ENCODE peak calls at places on chromosomes 11 and 22, in five cellular contexts. One of them, this sample, is unnamed.

GRCh38 chr11:125062931-125063428 is at the start of gene SLC37A2:
- DNase-seq in CD4-positive, alpha-beta T cell: no peak
- DNase-seq in lung: peak
- DNase-seq in testis: peak
- DNase-seq in substantia nigra: peak
- DNase-seq in this sample: no peak

GRCh38 chr22:19816372-19817119 is 38.1 kb downstream of the GNB1L start:
- DNase-seq in CD4-positive, alpha-beta T cell: no peak
- DNase-seq in lung: no peak
- DNase-seq in testis: peak
- DNase-seq in substantia nigra: no peak
- DNase-seq in this sample: no peak

GRCh38 chr11:119520400-119520799 is 97.4 kb upstream of the THY1 start:
- DNase-seq in CD4-positive, alpha-beta T cell: no peak
- DNase-seq in lung: no peak
- DNase-seq in testis: no peak
- DNase-seq in substantia nigra: no peak
- DNase-seq in this sample: no peak

GRCh38 chr11:78460468-78460867 is 42.8 kb upstream of the GAB2 start:
- DNase-seq in CD4-positive, alpha-beta T cell: no peak
- DNase-seq in lung: no peak
- DNase-seq in testis: no peak
- DNase-seq in substantia nigra: no peak
- DNase-seq in this sample: no peak

GRCh38 chr11:14908214-14908880 is 16.3 kb upstream of the CYP2R1 start:
- DNase-seq in CD4-positive, alpha-beta T cell: no peak
- DNase-seq in lung: no peak
- DNase-seq in testis: peak
- DNase-seq in substantia nigra: peak
- DNase-seq in this sample: no peak

GRCh38 chr22:46378499-46379300 is 43.2 kb downstream of the TRMU start:
- DNase-seq in CD4-positive, alpha-beta T cell: no peak
- DNase-seq in lung: no peak
- DNase-seq in testis: no peak
- DNase-seq in substantia nigra: no peak
- DNase-seq in this sample: no peak

GRCh38 chr11:3030289-3031070 is 26.7 kb downstream of the CARS1 start:
- DNase-seq in CD4-positive, alpha-beta T cell: no peak
- DNase-seq in lung: no peak
- DNase-seq in testis: no peak
- DNase-seq in substantia nigra: no peak
- DNase-seq in this sample: no peak

GRCh38 chr11:69267395-69267805 is 26.6 kb upstream of the MYEOV start:
- DNase-seq in CD4-positive, alpha-beta T cell: no peak
- DNase-seq in lung: no peak
- DNase-seq in testis: no peak
- DNase-seq in substantia nigra: no peak
- DNase-seq in this sample: no peak

GRCh38 chr11:86931059-86931964 is 23.9 kb downstream of the FZD4 start:
- DNase-seq in CD4-positive, alpha-beta T cell: no peak
- DNase-seq in lung: no peak
- DNase-seq in testis: no peak
- DNase-seq in substantia nigra: no peak
- DNase-seq in this sample: no peak

GRCh38 chr11:86934933-86935579 is 20.1 kb downstream of the FZD4 start:
- DNase-seq in CD4-positive, alpha-beta T cell: no peak
- DNase-seq in lung: no peak
- DNase-seq in testis: no peak
- DNase-seq in substantia nigra: no peak
- DNase-seq in this sample: no peak

GRCh38 chr11:86934263-86934932 is 20.8 kb downstream of the FZD4 start:
- DNase-seq in CD4-positive, alpha-beta T cell: no peak
- DNase-seq in lung: no peak
- DNase-seq in testis: no peak
- DNase-seq in substantia nigra: no peak
- DNase-seq in this sample: no peak

GRCh38 chr11:86931965-86932332 is 23.2 kb downstream of the FZD4 start:
- DNase-seq in CD4-positive, alpha-beta T cell: no peak
- DNase-seq in lung: no peak
- DNase-seq in testis: peak
- DNase-seq in substantia nigra: no peak
- DNase-seq in this sample: no peak

GRCh38 chr11:86932942-86933875 is 22.0 kb downstream of the FZD4 start:
- DNase-seq in CD4-positive, alpha-beta T cell: no peak
- DNase-seq in lung: no peak
- DNase-seq in testis: no peak
- DNase-seq in substantia nigra: no peak
- DNase-seq in this sample: no peak
- H3K27ac ChIP-seq in CD4-positive, alpha-beta T cell: no peak
- H3K27ac ChIP-seq in lung: no peak
- H3K27ac ChIP-seq in testis: peak
- H3K27ac ChIP-seq in substantia nigra: no peak
- H3K27ac ChIP-seq in this sample: no peak

GRCh38 chr22:31969789-31970489 is 25.6 kb downstream of the YWHAH start:
- DNase-seq in CD4-positive, alpha-beta T cell: peak
- DNase-seq in lung: peak
- DNase-seq in testis: peak
- DNase-seq in substantia nigra: peak
- DNase-seq in this sample: peak
- H3K27ac ChIP-seq in CD4-positive, alpha-beta T cell: no peak
- H3K27ac ChIP-seq in lung: no peak
- H3K27ac ChIP-seq in testis: no peak
- H3K27ac ChIP-seq in substantia nigra: no peak
- H3K27ac ChIP-seq in this sample: no peak

GRCh38 chr11:126328444-126328843 is 24.6 kb downstream of the DCPS start:
- DNase-seq in CD4-positive, alpha-beta T cell: no peak
- DNase-seq in lung: no peak
- DNase-seq in testis: no peak
- DNase-seq in substantia nigra: no peak
- DNase-seq in this sample: no peak

GRCh38 chr11:126329644-126330200 is 25.8 kb upstream of the ST3GAL4 start:
- DNase-seq in CD4-positive, alpha-beta T cell: no peak
- DNase-seq in lung: no peak
- DNase-seq in testis: no peak
- DNase-seq in substantia nigra: no peak
- DNase-seq in this sample: no peak

GRCh38 chr11:126328938-126329643 is 25.2 kb downstream of the DCPS start:
- DNase-seq in CD4-positive, alpha-beta T cell: no peak
- DNase-seq in lung: no peak
- DNase-seq in testis: no peak
- DNase-seq in substantia nigra: no peak
- DNase-seq in this sample: no peak

GRCh38 chr11:126328001-126328390 is 24.1 kb downstream of the DCPS start:
- DNase-seq in CD4-positive, alpha-beta T cell: no peak
- DNase-seq in lung: no peak
- DNase-seq in testis: no peak
- DNase-seq in substantia nigra: no peak
- DNase-seq in this sample: no peak

DNA sequence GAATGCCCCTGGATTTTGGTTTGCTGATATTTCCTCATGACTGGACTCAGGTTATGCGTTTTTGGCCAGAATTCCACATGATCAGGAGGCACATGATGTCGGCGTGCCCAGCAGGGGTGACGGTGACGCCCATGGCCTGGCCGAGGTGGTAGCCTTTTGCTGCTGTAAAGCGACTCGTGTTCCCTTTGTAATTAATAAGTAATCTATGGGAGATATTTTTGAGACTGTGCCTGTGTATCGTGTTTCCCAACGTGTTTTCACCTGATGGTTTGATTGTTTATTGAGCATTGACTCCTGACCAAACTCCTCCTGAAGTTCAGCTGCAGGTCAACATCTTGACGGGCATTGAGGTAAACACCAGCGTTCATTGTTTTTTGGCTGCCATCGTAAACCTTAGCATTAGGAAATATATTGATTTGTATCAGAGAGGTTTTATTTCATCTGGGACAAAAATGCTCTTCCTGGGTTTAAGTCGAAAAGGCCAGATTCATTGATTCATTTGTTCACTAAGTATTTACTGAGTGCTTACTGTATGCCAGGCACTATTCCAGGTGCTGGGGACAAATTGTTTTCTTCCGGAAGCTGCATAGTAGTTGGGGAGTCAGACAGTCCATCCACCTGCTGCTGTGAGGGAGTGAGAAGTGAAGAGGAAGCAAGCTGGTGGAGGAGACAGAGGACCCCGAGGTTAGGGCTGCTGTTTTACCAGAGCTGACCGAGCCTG is 23.6 kb downstream of the DCPS start:
- DNase-seq in CD4-positive, alpha-beta T cell: no peak
- DNase-seq in lung: no peak
- DNase-seq in testis: no peak
- DNase-seq in substantia nigra: no peak
- DNase-seq in this sample: no peak
- H3K27ac ChIP-seq in CD4-positive, alpha-beta T cell: no peak
- H3K27ac ChIP-seq in lung: no peak
- H3K27ac ChIP-seq in testis: no peak
- H3K27ac ChIP-seq in substantia nigra: no peak
- H3K27ac ChIP-seq in this sample: no peak

GRCh38 chr11:115656041-115656440 is 151.8 kb upstream of the CADM1 start:
- DNase-seq in CD4-positive, alpha-beta T cell: no peak
- DNase-seq in lung: no peak
- DNase-seq in testis: no peak
- DNase-seq in substantia nigra: no peak
- DNase-seq in this sample: no peak
- H3K27ac ChIP-seq in CD4-positive, alpha-beta T cell: no peak
- H3K27ac ChIP-seq in lung: no peak
- H3K27ac ChIP-seq in testis: no peak
- H3K27ac ChIP-seq in substantia nigra: no peak
- H3K27ac ChIP-seq in this sample: no peak

GRCh38 chr11:99418927-99419707 is 398.4 kb downstream of the CNTN5 start:
- DNase-seq in CD4-positive, alpha-beta T cell: no peak
- DNase-seq in lung: no peak
- DNase-seq in testis: no peak
- DNase-seq in substantia nigra: no peak
- DNase-seq in this sample: no peak
- H3K27ac ChIP-seq in CD4-positive, alpha-beta T cell: no peak
- H3K27ac ChIP-seq in lung: no peak
- H3K27ac ChIP-seq in testis: no peak
- H3K27ac ChIP-seq in substantia nigra: no peak
- H3K27ac ChIP-seq in this sample: no peak

GRCh38 chr11:35089724-35090505 is 49.1 kb upstream of the CD44 start:
- DNase-seq in CD4-positive, alpha-beta T cell: no peak
- DNase-seq in lung: no peak
- DNase-seq in testis: no peak
- DNase-seq in substantia nigra: no peak
- DNase-seq in this sample: no peak

GRCh38 chr11:35085766-35086165 is 53.2 kb upstream of the CD44 start:
- DNase-seq in CD4-positive, alpha-beta T cell: no peak
- DNase-seq in lung: no peak
- DNase-seq in testis: no peak
- DNase-seq in substantia nigra: no peak
- DNase-seq in this sample: no peak

GRCh38 chr11:35087648-35088047 is 51.3 kb upstream of the CD44 start:
- DNase-seq in CD4-positive, alpha-beta T cell: no peak
- DNase-seq in lung: no peak
- DNase-seq in testis: no peak
- DNase-seq in substantia nigra: no peak
- DNase-seq in this sample: no peak

GRCh38 chr11:35088226-35088625 is 50.7 kb upstream of the CD44 start:
- DNase-seq in CD4-positive, alpha-beta T cell: no peak
- DNase-seq in lung: no peak
- DNase-seq in testis: no peak
- DNase-seq in substantia nigra: no peak
- DNase-seq in this sample: no peak

GRCh38 chr11:35088676-35089075 is 50.3 kb upstream of the CD44 start:
- DNase-seq in CD4-positive, alpha-beta T cell: no peak
- DNase-seq in lung: no peak
- DNase-seq in testis: no peak
- DNase-seq in substantia nigra: no peak
- DNase-seq in this sample: no peak
- H3K27ac ChIP-seq in CD4-positive, alpha-beta T cell: no peak
- H3K27ac ChIP-seq in lung: no peak
- H3K27ac ChIP-seq in testis: no peak
- H3K27ac ChIP-seq in substantia nigra: no peak
- H3K27ac ChIP-seq in this sample: no peak

GRCh38 chr22:31089101-31090100 is 8.3 kb downstream of the SMTN start:
- DNase-seq in CD4-positive, alpha-beta T cell: peak
- DNase-seq in lung: no peak
- DNase-seq in testis: peak
- DNase-seq in substantia nigra: peak
- DNase-seq in this sample: no peak
- H3K27ac ChIP-seq in CD4-positive, alpha-beta T cell: no peak
- H3K27ac ChIP-seq in lung: no peak
- H3K27ac ChIP-seq in testis: no peak
- H3K27ac ChIP-seq in substantia nigra: no peak
- H3K27ac ChIP-seq in this sample: no peak